ENCODE peak calls at places on chromosomes 1 and 21, in four cellular contexts. E is right cardiac atrium, D is left lung, J is K562. Z is an unnamed sample. For H3K4me1, the result is how much of the 10 kb centered on the place peaks cover.

GRCh38 chr1:115977481-115978258 is 1.4 kb downstream of the SLC22A15 start:
- DNase-seq in E (no peak), D (peak), J (no peak), Z (peak)

GRCh38 chr1:50766688-50767087 is 193.4 kb downstream of the FAF1 start:
- DNase-seq in E (no peak), D (no peak), J (no peak), Z (no peak)

GRCh38 chr1:224783006-224783651 is 146.3 kb upstream of the DNAH14 start:
- DNase-seq in E (no peak), D (no peak), J (no peak), Z (no peak)

GRCh38 chr1:200038987-200039848 is 11.7 kb downstream of the NR5A2 start:
- DNase-seq in E (no peak), D (no peak), J (no peak), Z (no peak)

GRCh38 chr1:172320723-172321122 is 99.8 kb upstream of the C1orf105 start:
- DNase-seq in E (no peak), D (no peak), J (no peak), Z (no peak)

GRCh38 chr1:15578921-15579682 is 5.7 kb downstream of the AGMAT start:
- DNase-seq in E (no peak), D (no peak), J (no peak), Z (no peak)

GRCh38 chr1:224438989-224439388 is 4.4 kb upstream of the WDR26 start:
- DNase-seq in E (no peak), D (no peak), J (no peak), Z (no peak)

GRCh38 chr1:64864018-64864945 is 102.1 kb downstream of the JAK1 start:
- DNase-seq in E (peak), D (peak), J (peak), Z (no peak)

GRCh38 chr1:1084372-1085170 is 10.5 kb upstream of the RNF223 start:
- DNase-seq in E (peak), D (peak), J (no peak), Z (peak)

GRCh38 chr1:13730751-13731482 is 30.9 kb downstream of the PRDM2 start:
- DNase-seq in E (peak), D (peak), J (no peak), Z (no peak)

GRCh38 chr1:35947547-35947946 is 16.6 kb downstream of the AGO3 start:
- DNase-seq in E (no peak), D (no peak), J (no peak), Z (no peak)

GRCh38 chr1:226424228-226425003 is 16.5 kb upstream of the PARP1 start:
- DNase-seq in E (no peak), D (no peak), J (no peak), Z (no peak)

GRCh38 chr1:41341365-41341683 is 19.9 kb upstream of the FOXO6 start:
- DNase-seq in E (no peak), D (no peak), J (no peak), Z (no peak)

GRCh38 chr21:35324372-35325220 is 275.5 kb upstream of the RUNX1 start:
- DNase-seq in E (no peak), D (no peak), J (no peak), Z (no peak)

GRCh38 chr21:42554251-42554937 is 40.7 kb downstream of the SLC37A1 start:
- DNase-seq in E (no peak), D (peak), J (no peak), Z (no peak)

GRCh38 chr1:12539705-12540579 is 78.1 kb downstream of the DHRS3 start:
- DNase-seq in E (peak), D (peak), J (peak), Z (no peak)

GRCh38 chr21:38912355-38912619 is 106.6 kb downstream of the ETS2 start:
- DNase-seq in E (no peak), D (no peak), J (no peak), Z (no peak)

GRCh38 chr1:58977595-58977994 is 193.7 kb upstream of the JUN start:
- DNase-seq in E (no peak), D (no peak), J (no peak), Z (no peak)

GRCh38 chr1:109619655-109620395 is at the start of gene AMPD2:
- DNase-seq in E (peak), D (peak), J (peak), Z (no peak)

GRCh38 chr1:212669102-212669501 is 30.5 kb downstream of the BATF3 start:
- DNase-seq in E (no peak), D (no peak), J (peak), Z (no peak)

GRCh38 chr1:67682659-67683197 is 2.3 kb upstream of the GADD45A start:
- DNase-seq in E (no peak), D (no peak), J (peak), Z (no peak)

GRCh38 chr1:38193040-38193439 is 146.4 kb upstream of the POU3F1 start:
- DNase-seq in E (no peak), D (no peak), J (no peak), Z (no peak)

GRCh38 chr1:175252561-175252960 is 60.0 kb upstream of the KIAA0040 start:
- DNase-seq in E (no peak), D (no peak), J (no peak), Z (no peak)

GRCh38 chr1:107277022-107277421 is 136.2 kb downstream of the NTNG1 start:
- DNase-seq in E (no peak), D (no peak), J (no peak), Z (no peak)

GRCh38 chr1:84712288-84712874 is 22.1 kb upstream of the SSX2IP start:
- DNase-seq in E (no peak), D (no peak), J (no peak), Z (no peak)

GRCh38 chr1:7009741-7010525 is 224.7 kb downstream of the CAMTA1 start:
- DNase-seq in E (no peak), D (no peak), J (no peak), Z (no peak)

GRCh38 chr1:55214903-55215193 is 316 bp downstream of the USP24 start:
- DNase-seq in E (peak), D (peak), J (no peak), Z (peak)

GRCh38 chr1:192951961-192952460 is 107.1 kb downstream of the UCHL5 start:
- DNase-seq in E (no peak), D (no peak), J (no peak), Z (no peak)

GRCh38 chr21:37424987-37425386 is 58.4 kb downstream of the DYRK1A start:
- DNase-seq in E (no peak), D (no peak), J (no peak), Z (no peak)

GRCh38 chr1:164653705-164654104 is 94.7 kb downstream of the PBX1 start:
- DNase-seq in E (no peak), D (no peak), J (no peak), Z (no peak)
- H3K4me1 ChIP-seq in E (under half), D (under half), J (under half), Z (under half)

GRCh38 chr1:243470492-243470891 is 214.7 kb downstream of the SDCCAG8 start:
- DNase-seq in E (no peak), D (no peak), J (no peak), Z (no peak)
- H3K4me1 ChIP-seq in E (under half), D (under half), J (under half), Z (under half)

GRCh38 chr1:94325379-94326302 is 88.3 kb upstream of the ARHGAP29 start:
- DNase-seq in E (no peak), D (no peak), J (no peak), Z (peak)
- H3K4me1 ChIP-seq in E (under half), D (under half), J (under half), Z (half or more)

GRCh38 chr1:165633624-165634023 is 2.6 kb downstream of the MGST3 start:
- DNase-seq in E (no peak), D (no peak), J (no peak), Z (no peak)
- H3K4me1 ChIP-seq in E (under half), D (under half), J (under half), Z (under half)

GRCh38 chr1:159920651-159921050 is 4.7 kb downstream of the TAGLN2 start:
- DNase-seq in E (no peak), D (no peak), J (no peak), Z (no peak)
- H3K4me1 ChIP-seq in E (under half), D (under half), J (under half), Z (under half)

GRCh38 chr1:209402697-209403096 is 180.8 kb upstream of the CAMK1G start:
- DNase-seq in E (no peak), D (no peak), J (no peak), Z (no peak)
- H3K4me1 ChIP-seq in E (under half), D (under half), J (under half), Z (under half)

DNA sequence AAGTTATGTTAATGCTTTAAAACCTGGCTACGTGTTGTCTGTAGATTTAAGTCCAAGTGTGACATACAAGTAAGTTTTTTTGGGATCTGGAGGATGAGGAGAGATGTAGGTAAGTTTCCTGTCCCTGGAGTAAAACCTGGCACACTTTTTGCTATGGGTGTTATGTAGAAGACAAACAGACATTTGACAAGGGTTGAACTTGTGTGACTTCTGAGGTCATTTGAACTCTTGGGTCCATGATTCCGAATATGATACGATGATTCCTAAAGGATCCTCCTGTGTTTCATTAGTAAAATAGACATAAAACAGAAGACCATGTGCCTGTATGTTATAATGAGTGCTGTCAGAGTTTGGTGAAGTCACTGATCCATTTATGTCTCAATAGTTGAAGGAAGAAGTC is 44.2 kb downstream of the ARID1A start:
- DNase-seq in E (no peak), D (no peak), J (no peak), Z (no peak)
- H3K4me1 ChIP-seq in E (under half), D (under half), J (under half), Z (under half)

GRCh38 chr1:178142806-178143205 is 48.9 kb downstream of the RASAL2 start:
- DNase-seq in E (no peak), D (no peak), J (no peak), Z (no peak)

GRCh38 chr1:178145605-178146004 is 51.7 kb downstream of the RASAL2 start:
- DNase-seq in E (no peak), D (no peak), J (no peak), Z (no peak)

GRCh38 chr1:178143730-178144343 is 49.9 kb downstream of the RASAL2 start:
- DNase-seq in E (no peak), D (no peak), J (no peak), Z (no peak)

GRCh38 chr1:178150610-178151009 is 56.7 kb downstream of the RASAL2 start:
- DNase-seq in E (no peak), D (no peak), J (no peak), Z (no peak)

DNA sequence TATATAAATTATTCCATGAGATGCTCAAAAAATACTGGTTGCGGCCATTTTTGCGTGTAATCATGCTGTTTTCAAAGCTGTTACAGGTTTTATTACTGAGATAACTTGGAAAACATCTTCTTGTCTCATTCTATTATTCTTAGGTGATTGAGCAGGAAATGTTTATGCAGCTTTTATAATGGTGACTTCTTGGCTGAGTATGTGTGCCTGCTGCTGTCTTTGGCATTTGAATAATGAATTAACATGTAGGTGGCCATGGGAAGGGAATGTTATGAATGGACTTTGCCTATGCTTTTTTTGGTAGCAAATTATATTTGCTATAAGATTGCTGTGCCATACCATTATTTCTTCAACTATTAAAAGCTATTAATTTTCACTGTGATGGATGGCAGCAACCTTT is 52.6 kb downstream of the RASAL2 start:
- DNase-seq in E (no peak), D (no peak), J (no peak), Z (no peak)
- H3K4me1 ChIP-seq in E (under half), D (under half), J (under half), Z (under half)

DNA sequence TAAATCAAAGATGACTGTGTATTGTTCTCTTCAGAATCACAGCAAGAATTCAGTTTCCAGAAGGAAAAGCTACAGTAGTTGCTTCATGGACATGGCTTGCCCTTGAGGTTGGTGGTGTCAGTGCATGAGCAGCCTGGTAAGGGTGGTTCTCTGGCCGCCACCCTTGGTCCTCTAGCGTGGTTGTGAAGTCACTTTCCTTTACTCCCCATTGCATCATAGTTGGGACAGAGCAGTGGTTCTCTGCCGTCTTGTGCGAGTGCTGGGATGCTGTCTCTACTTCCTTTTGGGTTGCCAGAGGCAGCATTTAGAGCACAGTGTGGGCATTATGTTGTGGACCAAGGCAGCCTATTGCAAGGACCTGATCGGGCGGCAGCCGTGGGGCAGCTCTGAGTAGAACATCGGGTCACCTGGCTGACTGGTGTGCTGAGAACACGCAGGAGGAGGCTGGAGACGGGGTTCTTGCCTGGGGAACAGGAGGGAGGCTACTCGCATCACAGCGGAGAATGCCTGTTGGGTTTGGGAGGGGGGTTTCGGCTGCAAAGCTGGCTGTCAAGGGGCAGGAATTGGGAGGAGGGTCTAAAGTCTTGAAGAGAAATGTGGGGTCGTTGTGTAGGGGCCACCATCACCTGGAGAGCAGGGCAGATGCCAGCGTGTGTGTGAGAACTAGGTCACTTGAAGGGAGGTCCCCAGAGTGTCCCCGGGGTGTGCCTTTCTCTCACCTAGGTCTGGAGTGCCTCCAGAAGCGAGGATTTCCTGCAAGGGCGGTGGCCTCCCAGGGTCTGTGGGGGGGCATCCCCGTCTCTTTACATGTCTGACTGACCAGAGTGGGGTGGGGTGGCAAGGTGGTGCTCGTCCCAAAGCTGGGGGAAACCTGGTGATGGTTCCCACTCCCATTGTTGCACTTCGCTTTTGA is 6.3 kb downstream of the ARF1 start:
- DNase-seq in E (peak), D (peak), J (no peak), Z (no peak)
- H3K4me1 ChIP-seq in E (half or more), D (half or more), J (under half), Z (under half)